ENCODE peak calls at places on chromosome 18, in eight cellular contexts. M is EL, U is NCI-H1694, C is left colon, B is mucosa of descending colon, L is iPS DF 6.9, G is fibroblast of the conjunctiva, I is spleen. V is an unnamed sample.

GRCh38 chr18:68916734-68917133 is 118.9 kb downstream of the CCDC102B start:
- DNase-seq in M (peak), U (no peak), C (no peak), B (no peak), L (no peak), G (no peak), I (no peak), V (no peak)

GRCh38 chr18:13005289-13005688 is 14.1 kb downstream of the CEP192 start:
- DNase-seq in M (no peak), U (no peak), C (no peak), B (no peak), L (no peak), G (no peak), I (no peak), V (no peak)

GRCh38 chr18:48529796-48530195 is 9.0 kb upstream of the CTIF start:
- DNase-seq in M (peak), U (no peak), C (no peak), B (no peak), L (no peak), G (no peak), I (no peak), V (no peak)

GRCh38 chr18:55275042-55275897 is 312.7 kb downstream of the TCF4 start:
- DNase-seq in M (peak), U (no peak), C (no peak), B (no peak), L (no peak), G (no peak), I (no peak), V (no peak)

GRCh38 chr18:49055787-49056186 is 105.0 kb upstream of the SMAD7 start:
- DNase-seq in M (peak), U (no peak), C (peak), B (peak), L (no peak), G (no peak), I (peak), V (peak)

GRCh38 chr18:22113144-22113813 is 56.1 kb upstream of the GATA6 start:
- DNase-seq in M (peak), U (no peak), C (peak), B (peak), L (no peak), G (no peak), I (peak), V (no peak)

GRCh38 chr18:77329651-77330050 is 80.0 kb downstream of the GALR1 start:
- DNase-seq in M (no peak), U (no peak), C (no peak), B (no peak), L (no peak), G (no peak), I (no peak), V (no peak)

GRCh38 chr18:3230401-3231334 is 10.9 kb upstream of the MYOM1 start:
- DNase-seq in M (peak), U (no peak), C (no peak), B (no peak), L (no peak), G (peak), I (no peak), V (no peak)

GRCh38 chr18:49021433-49022129 is 70.8 kb upstream of the SMAD7 start:
- DNase-seq in M (peak), U (peak), C (peak), B (peak), L (peak), G (no peak), I (peak), V (peak)

GRCh38 chr18:68991281-68991680 is 193.4 kb downstream of the CCDC102B start:
- DNase-seq in M (no peak), U (no peak), C (no peak), B (no peak), L (no peak), G (peak), I (no peak), V (no peak)

GRCh38 chr18:43651067-43651466 is 373.8 kb upstream of the SYT4 start:
- DNase-seq in M (no peak), U (no peak), C (no peak), B (no peak), L (no peak), G (no peak), I (no peak), V (no peak)

GRCh38 chr18:10942998-10943397 is 206.4 kb downstream of the PIEZO2 start:
- DNase-seq in M (no peak), U (no peak), C (no peak), B (no peak), L (no peak), G (no peak), I (no peak), V (no peak)

GRCh38 chr18:7000484-7001096 is 117.0 kb downstream of the LAMA1 start:
- DNase-seq in M (peak), U (no peak), C (no peak), B (peak), L (no peak), G (peak), I (no peak), V (no peak)

GRCh38 chr18:6624271-6624670 is 105.2 kb upstream of the ARHGAP28 start:
- DNase-seq in M (peak), U (no peak), C (no peak), B (no peak), L (no peak), G (peak), I (no peak), V (no peak)

GRCh38 chr18:59715966-59716369 is 18.7 kb upstream of the CCBE1 start:
- DNase-seq in M (peak), U (no peak), C (no peak), B (no peak), L (no peak), G (peak), I (no peak), V (no peak)

GRCh38 chr18:48300463-48300961 is 108.7 kb downstream of the ZBTB7C start:
- DNase-seq in M (peak), U (no peak), C (peak), B (peak), L (no peak), G (no peak), I (peak), V (peak)

GRCh38 chr18:74249181-74249968 is 42.4 kb downstream of the CYB5A start:
- DNase-seq in M (peak), U (no peak), C (no peak), B (no peak), L (no peak), G (peak), I (no peak), V (no peak)

GRCh38 chr18:25736516-25736915 is 353.9 kb downstream of the SS18 start:
- DNase-seq in M (peak), U (no peak), C (no peak), B (no peak), L (no peak), G (no peak), I (no peak), V (no peak)

GRCh38 chr18:63079114-63079513 is 240.5 kb downstream of the BCL2 start:
- DNase-seq in M (no peak), U (no peak), C (no peak), B (peak), L (no peak), G (no peak), I (no peak), V (no peak)

GRCh38 chr18:37309059-37309458 is 256.5 kb downstream of the CELF4 start:
- DNase-seq in M (peak), U (no peak), C (no peak), B (peak), L (no peak), G (no peak), I (no peak), V (no peak)

GRCh38 chr18:35740616-35741015 is 159.1 kb downstream of the GALNT1 start:
- DNase-seq in M (no peak), U (no peak), C (no peak), B (no peak), L (no peak), G (no peak), I (no peak), V (no peak)

GRCh38 chr18:8661754-8662573 is 43.4 kb upstream of the MTCL1 start:
- DNase-seq in M (no peak), U (peak), C (peak), B (peak), L (peak), G (no peak), I (no peak), V (no peak)

GRCh38 chr18:62991959-62992358 is 276.6 kb downstream of the PHLPP1 start:
- DNase-seq in M (no peak), U (no peak), C (no peak), B (no peak), L (no peak), G (no peak), I (peak), V (peak)

GRCh38 chr18:26631135-26631534 is 82.8 kb upstream of the KCTD1 start:
- DNase-seq in M (no peak), U (no peak), C (no peak), B (no peak), L (no peak), G (no peak), I (no peak), V (no peak)

GRCh38 chr18:75220786-75221355 is 10.3 kb downstream of the TSHZ1 start:
- DNase-seq in M (peak), U (no peak), C (no peak), B (no peak), L (no peak), G (no peak), I (no peak), V (no peak)

GRCh38 chr18:70335892-70336726 is 47.3 kb downstream of the SOCS6 start:
- DNase-seq in M (no peak), U (no peak), C (no peak), B (no peak), L (no peak), G (no peak), I (no peak), V (no peak)

GRCh38 chr18:54284967-54285785 is 15.9 kb downstream of the POLI start:
- DNase-seq in M (peak), U (no peak), C (no peak), B (no peak), L (no peak), G (peak), I (no peak), V (peak)

GRCh38 chr18:75548353-75548752 is 120.8 kb upstream of the SMIM21 start:
- DNase-seq in M (no peak), U (peak), C (no peak), B (no peak), L (no peak), G (no peak), I (no peak), V (no peak)

GRCh38 chr18:33924576-33924975 is 300.1 kb downstream of the NOL4 start:
- DNase-seq in M (no peak), U (no peak), C (no peak), B (no peak), L (no peak), G (no peak), I (no peak), V (no peak)

GRCh38 chr18:45666520-45666919 is 51.2 kb downstream of the SLC14A2 start:
- DNase-seq in M (no peak), U (no peak), C (no peak), B (no peak), L (no peak), G (no peak), I (no peak), V (no peak)

GRCh38 chr18:39604836-39605235 is 2039.2 kb upstream of the CELF4 start:
- DNase-seq in M (peak), U (no peak), C (no peak), B (no peak), L (no peak), G (peak), I (no peak), V (no peak)

GRCh38 chr18:902179-902718 is 2.4 kb upstream of the ADCYAP1 start:
- DNase-seq in M (no peak), U (no peak), C (no peak), B (no peak), L (no peak), G (no peak), I (no peak), V (no peak)

GRCh38 chr18:12307871-12308385 is at the start of gene TUBB6:
- DNase-seq in M (peak), U (no peak), C (peak), B (peak), L (no peak), G (peak), I (peak), V (peak)

V was measured in posterior vena cava.